ENCODE peak calls at places on chromosomes 6 and 20, in five cellular contexts. Q is astrocyte, K is heart left ventricle, O is AG10803, X is lower lobe of right lung. L is an unnamed sample.

GRCh38 chr6:137213331-137213740 is 5.8 kb downstream of the IFNGR1 start:
- DNase-seq in K (no peak), X (no peak), O (no peak), Q (no peak), L (no peak)

GRCh38 chr20:4067600-4068261 is 52.4 kb upstream of the RNF24 start:
- DNase-seq in O (peak), K (no peak), X (no peak), Q (peak), L (no peak)

GRCh38 chr20:58778774-58779173 is 71.9 kb downstream of the GNAS-AS1 start:
- DNase-seq in K (no peak), O (no peak), Q (no peak), X (no peak), L (no peak)

GRCh38 chr6:139219746-139220145 is 72.1 kb downstream of the TXLNB start:
- DNase-seq in Q (no peak), X (no peak), K (no peak), O (no peak), L (no peak)

GRCh38 chr6:138287144-138287955 is 69.1 kb upstream of the PBOV1 start:
- DNase-seq in X (peak), K (no peak), Q (peak), O (no peak), L (no peak)

GRCh38 chr6:33927551-33927950 is 123.7 kb upstream of the MLN start:
- DNase-seq in X (no peak), K (no peak), O (peak), Q (peak), L (no peak)

GRCh38 chr6:135458051-135458450 is 39.5 kb downstream of the AHI1 start:
- DNase-seq in X (no peak), Q (no peak), K (no peak), O (peak), L (no peak)

GRCh38 chr6:100116409-100117194 is 122.6 kb upstream of the MCHR2 start:
- DNase-seq in X (no peak), Q (peak), O (peak), K (no peak), L (no peak)

GRCh38 chr6:147395158-147395557 is 113.3 kb upstream of the SAMD5 start:
- DNase-seq in X (no peak), O (peak), Q (peak), K (no peak), L (no peak)

GRCh38 chr20:35664544-35665206 is at the start of the genes CPNE1 and RBM12:
- DNase-seq in K (peak), X (peak), O (peak), Q (peak), L (peak)
- TF ChIP-seq CTCF in K (no peak), X (no peak), O (no peak), Q (no peak), L (peak)

GRCh38 chr6:164417537-164417936 is 891.9 kb downstream of the C6orf118 start:
- DNase-seq in O (no peak), X (no peak), K (no peak), Q (no peak), L (no peak)
- TF ChIP-seq CTCF in O (no peak), X (no peak), K (no peak), Q (no peak), L (peak)

DNA sequence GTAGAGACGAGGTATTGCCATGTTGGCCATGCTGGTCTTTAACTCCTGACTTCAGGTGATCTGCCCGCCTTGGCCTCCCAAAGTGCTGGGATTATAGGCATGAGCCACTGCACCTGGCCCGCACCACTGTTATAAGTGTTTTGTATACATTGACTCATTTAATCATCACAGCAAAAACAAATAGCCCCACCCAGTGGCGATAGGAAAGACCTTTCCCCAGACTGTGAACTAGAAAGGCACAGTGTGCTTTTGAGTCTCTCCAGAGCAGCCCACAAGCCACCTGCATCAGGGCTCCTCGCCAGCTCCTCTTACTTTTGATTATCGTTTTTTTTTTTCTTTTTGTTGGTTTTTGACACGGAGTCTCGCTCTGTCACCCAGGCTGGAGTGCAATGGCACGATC is 27.9 kb upstream of the ZFP64 start:
- DNase-seq in O (no peak), Q (no peak), K (no peak), X (no peak), L (no peak)
- TF ChIP-seq CTCF in O (no peak), Q (no peak), K (no peak), X (no peak), L (peak)

DNA sequence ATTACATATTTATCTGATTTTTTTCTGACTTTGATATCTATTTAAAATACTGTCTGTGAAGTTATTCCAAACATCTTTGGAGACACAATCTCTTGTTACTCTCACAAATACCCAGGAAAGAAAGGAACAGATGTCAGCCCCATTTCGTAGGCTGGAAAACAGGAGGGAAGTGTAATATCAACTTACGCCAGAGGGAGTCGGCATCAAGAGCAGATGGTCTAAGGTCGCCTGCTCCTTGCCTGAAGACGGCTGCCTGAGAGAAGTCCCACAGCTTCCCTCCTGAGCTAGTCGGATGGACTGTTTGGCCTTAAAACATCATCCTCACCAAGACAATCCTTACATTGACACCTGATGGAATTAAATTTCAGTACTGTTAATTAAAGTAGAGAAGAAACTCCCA is 13.4 kb downstream of the CST7 start:
- DNase-seq in O (no peak), K (no peak), X (no peak), Q (no peak), L (no peak)
- TF ChIP-seq CTCF in O (no peak), K (no peak), X (no peak), Q (no peak), L (no peak)

GRCh38 chr6:39870950-39871349 is 63.3 kb downstream of the MOCS1 start:
- DNase-seq in K (no peak), O (no peak), X (no peak), Q (no peak), L (no peak)
- TF ChIP-seq CTCF in K (no peak), O (no peak), X (no peak), Q (no peak), L (no peak)

GRCh38 chr6:161418458-161418945 is 144.6 kb upstream of the AGPAT4 start:
- DNase-seq in O (peak), Q (peak), X (no peak), K (peak), L (no peak)
- TF ChIP-seq CTCF in O (peak), Q (peak), X (peak), K (peak), L (peak)

DNA sequence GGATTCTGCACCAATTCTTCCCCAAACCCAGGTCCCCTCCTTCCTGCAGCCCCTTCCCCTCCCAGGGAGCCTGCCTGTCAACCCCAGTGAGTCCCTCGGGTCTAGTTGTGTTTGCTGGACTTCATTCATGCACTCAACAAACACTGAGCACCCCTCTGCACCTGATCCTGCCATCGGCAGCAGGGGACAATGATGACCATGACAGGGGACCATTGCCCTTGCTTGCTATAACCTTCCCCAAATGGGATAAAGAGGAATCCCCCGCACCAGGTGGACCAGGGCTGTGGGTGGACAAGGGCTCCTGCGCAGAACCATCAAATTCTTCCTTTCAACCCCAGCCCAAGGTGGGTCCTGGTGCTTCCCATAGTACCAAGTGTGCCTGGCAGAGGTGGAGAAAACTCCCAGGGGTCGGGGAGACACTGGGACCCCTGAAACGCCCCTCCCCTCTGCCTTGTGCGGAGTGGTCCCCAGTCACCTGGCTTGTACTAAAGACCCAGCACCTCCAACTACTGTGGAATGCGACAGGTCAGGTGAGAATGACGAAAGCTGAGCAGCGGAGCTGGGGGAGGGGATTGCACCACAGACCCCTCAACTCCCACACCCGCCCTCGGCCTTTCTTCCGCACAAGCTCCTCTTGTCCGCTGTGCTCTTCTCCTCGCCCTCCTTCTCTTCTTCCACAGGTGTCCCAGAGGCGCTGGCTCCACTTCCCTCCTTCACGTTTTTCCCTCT is 119.9 kb upstream of the ZNF217 start:
- DNase-seq in Q (no peak), O (no peak), X (no peak), K (no peak), L (no peak)
- TF ChIP-seq CTCF in Q (no peak), O (no peak), X (no peak), K (no peak), L (no peak)

DNA sequence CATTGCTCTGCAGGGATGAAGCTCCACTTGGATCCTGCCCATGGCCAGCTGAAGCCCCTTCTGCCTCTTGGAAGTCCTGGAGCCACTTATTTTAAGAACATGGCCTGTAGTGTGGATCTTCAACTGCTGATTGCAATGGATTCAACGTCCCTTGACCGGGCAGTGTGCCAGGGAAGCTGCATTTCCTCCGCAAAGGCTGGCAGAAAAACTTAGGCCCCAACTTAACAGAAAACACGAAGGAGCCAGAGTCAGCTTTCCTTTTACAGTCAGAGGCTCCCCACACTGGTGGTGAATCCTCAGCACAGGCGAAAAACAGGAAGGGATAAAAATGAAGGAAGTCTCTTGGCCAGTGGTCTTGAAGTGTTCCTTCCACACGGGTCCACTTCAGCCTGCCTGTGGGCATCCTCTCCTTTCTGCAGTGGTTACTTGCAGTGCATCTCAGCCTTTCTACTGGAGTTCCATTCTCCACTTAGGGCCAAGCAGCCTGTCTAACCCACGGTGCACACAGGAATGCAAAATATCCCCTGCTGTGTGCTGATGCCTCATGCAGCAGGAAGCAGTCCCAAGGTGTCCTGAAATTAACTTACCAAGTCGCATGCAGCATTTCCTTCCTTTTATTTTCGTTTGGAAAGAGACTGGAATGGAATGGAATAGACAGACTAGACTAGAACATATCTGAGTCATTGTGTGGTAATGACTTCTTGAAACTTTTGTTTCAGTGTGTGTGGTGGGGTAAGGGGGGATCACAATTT is 26.1 kb upstream of the FOXQ1 start:
- DNase-seq in O (peak), X (no peak), K (no peak), Q (peak), L (no peak)
- TF ChIP-seq CTCF in O (peak), X (no peak), K (no peak), Q (no peak), L (no peak)